ENCODE peak calls at places on chromosomes 7 and 10, in five cellular contexts. One of them, this sample, is unnamed.

GRCh38 chr10:113053091-113053490 is 103.0 kb downstream of the TCF7L2 start:
- ATAC-seq in GM12878: no peak
- ATAC-seq in upper lobe of left lung: peak
- ATAC-seq in HepG2: no peak
- ATAC-seq in K562: no peak
- ATAC-seq in this sample: peak

GRCh38 chr7:121824276-121824675 is 48.7 kb upstream of the PTPRZ1 start:
- ATAC-seq in GM12878: no peak
- ATAC-seq in upper lobe of left lung: no peak
- ATAC-seq in HepG2: peak
- ATAC-seq in K562: no peak
- ATAC-seq in this sample: no peak

GRCh38 chr7:79622781-79623180 is 169.3 kb upstream of the MAGI2 start:
- ATAC-seq in GM12878: no peak
- ATAC-seq in upper lobe of left lung: no peak
- ATAC-seq in HepG2: no peak
- ATAC-seq in K562: no peak
- ATAC-seq in this sample: no peak

GRCh38 chr10:129244757-129245156 is 222.3 kb upstream of the MGMT start:
- ATAC-seq in GM12878: no peak
- ATAC-seq in upper lobe of left lung: no peak
- ATAC-seq in HepG2: no peak
- ATAC-seq in K562: no peak
- ATAC-seq in this sample: peak

GRCh38 chr10:115948415-115948814 is 324.6 kb downstream of the GFRA1 start:
- ATAC-seq in GM12878: peak
- ATAC-seq in upper lobe of left lung: peak
- ATAC-seq in HepG2: no peak
- ATAC-seq in K562: no peak
- ATAC-seq in this sample: no peak

GRCh38 chr7:80134105-80134535 is 511 bp upstream of the GNAI1 start:
- ATAC-seq in GM12878: no peak
- ATAC-seq in upper lobe of left lung: no peak
- ATAC-seq in HepG2: peak
- ATAC-seq in K562: no peak
- ATAC-seq in this sample: no peak

GRCh38 chr7:111872837-111873646 is 310.8 kb upstream of the IMMP2L start:
- ATAC-seq in GM12878: no peak
- ATAC-seq in upper lobe of left lung: no peak
- ATAC-seq in HepG2: no peak
- ATAC-seq in K562: no peak
- ATAC-seq in this sample: no peak

GRCh38 chr10:125006921-125007391 is 65.0 kb downstream of the ZRANB1 start:
- ATAC-seq in GM12878: no peak
- ATAC-seq in upper lobe of left lung: peak
- ATAC-seq in HepG2: no peak
- ATAC-seq in K562: no peak
- ATAC-seq in this sample: peak

GRCh38 chr10:18737236-18737635 is 78.0 kb downstream of the ARL5B start:
- ATAC-seq in GM12878: no peak
- ATAC-seq in upper lobe of left lung: no peak
- ATAC-seq in HepG2: no peak
- ATAC-seq in K562: no peak
- ATAC-seq in this sample: no peak

GRCh38 chr10:44380829-44381600 is 3.9 kb downstream of the CXCL12 start:
- ATAC-seq in GM12878: no peak
- ATAC-seq in upper lobe of left lung: no peak
- ATAC-seq in HepG2: no peak
- ATAC-seq in K562: no peak
- ATAC-seq in this sample: no peak

GRCh38 chr7:15489383-15489782 is 72.4 kb downstream of the AGMO start:
- ATAC-seq in GM12878: no peak
- ATAC-seq in upper lobe of left lung: peak
- ATAC-seq in HepG2: no peak
- ATAC-seq in K562: no peak
- ATAC-seq in this sample: no peak

GRCh38 chr7:142248166-142249160 is 9.4 kb downstream of the PRSS58 start:
- ATAC-seq in GM12878: no peak
- ATAC-seq in upper lobe of left lung: no peak
- ATAC-seq in HepG2: no peak
- ATAC-seq in K562: no peak
- ATAC-seq in this sample: no peak

GRCh38 chr10:8691498-8692017 is 637.1 kb downstream of the GATA3 start:
- ATAC-seq in GM12878: no peak
- ATAC-seq in upper lobe of left lung: no peak
- ATAC-seq in HepG2: no peak
- ATAC-seq in K562: no peak
- ATAC-seq in this sample: no peak

GRCh38 chr10:7480742-7481381 is 70.0 kb upstream of the SFMBT2 start:
- ATAC-seq in GM12878: peak
- ATAC-seq in upper lobe of left lung: peak
- ATAC-seq in HepG2: no peak
- ATAC-seq in K562: no peak
- ATAC-seq in this sample: no peak

GRCh38 chr10:86693721-86694369 is 25.5 kb downstream of the LDB3 start:
- ATAC-seq in GM12878: peak
- ATAC-seq in upper lobe of left lung: peak
- ATAC-seq in HepG2: peak
- ATAC-seq in K562: peak
- ATAC-seq in this sample: peak

GRCh38 chr10:1048349-1048731 is 579 bp downstream of the IDI1 start:
- ATAC-seq in GM12878: no peak
- ATAC-seq in upper lobe of left lung: peak
- ATAC-seq in HepG2: no peak
- ATAC-seq in K562: no peak
- ATAC-seq in this sample: peak

GRCh38 chr7:122987463-122987862 is 8.0 kb downstream of the TAS2R16 start:
- ATAC-seq in GM12878: no peak
- ATAC-seq in upper lobe of left lung: no peak
- ATAC-seq in HepG2: no peak
- ATAC-seq in K562: no peak
- ATAC-seq in this sample: no peak

GRCh38 chr10:44587488-44588140 is 202.7 kb upstream of the CXCL12 start:
- ATAC-seq in GM12878: no peak
- ATAC-seq in upper lobe of left lung: no peak
- ATAC-seq in HepG2: no peak
- ATAC-seq in K562: no peak
- ATAC-seq in this sample: no peak

GRCh38 chr7:48748081-48748833 is 176.1 kb upstream of the CDC14C start:
- ATAC-seq in GM12878: no peak
- ATAC-seq in upper lobe of left lung: no peak
- ATAC-seq in HepG2: no peak
- ATAC-seq in K562: no peak
- ATAC-seq in this sample: no peak

GRCh38 chr10:14761372-14761771 is 13.3 kb downstream of the FAM107B start:
- ATAC-seq in GM12878: peak
- ATAC-seq in upper lobe of left lung: no peak
- ATAC-seq in HepG2: no peak
- ATAC-seq in K562: no peak
- ATAC-seq in this sample: no peak

GRCh38 chr10:14757996-14758395 is 16.7 kb downstream of the FAM107B start:
- ATAC-seq in GM12878: no peak
- ATAC-seq in upper lobe of left lung: no peak
- ATAC-seq in HepG2: no peak
- ATAC-seq in K562: no peak
- ATAC-seq in this sample: no peak

GRCh38 chr10:14757394-14757793 is 17.3 kb downstream of the FAM107B start:
- ATAC-seq in GM12878: no peak
- ATAC-seq in upper lobe of left lung: no peak
- ATAC-seq in HepG2: no peak
- ATAC-seq in K562: no peak
- ATAC-seq in this sample: peak

GRCh38 chr10:14758451-14758850 is 16.2 kb downstream of the FAM107B start:
- ATAC-seq in GM12878: no peak
- ATAC-seq in upper lobe of left lung: no peak
- ATAC-seq in HepG2: no peak
- ATAC-seq in K562: no peak
- ATAC-seq in this sample: no peak

GRCh38 chr10:14758994-14759664 is 15.6 kb downstream of the FAM107B start:
- ATAC-seq in GM12878: no peak
- ATAC-seq in upper lobe of left lung: no peak
- ATAC-seq in HepG2: no peak
- ATAC-seq in K562: no peak
- ATAC-seq in this sample: no peak
- TF ChIP-seq CTCF in GM12878: no peak
- TF ChIP-seq CTCF in upper lobe of left lung: no peak
- TF ChIP-seq CTCF in HepG2: no peak
- TF ChIP-seq CTCF in K562: no peak
- TF ChIP-seq CTCF in this sample: no peak

GRCh38 chr10:62059424-62059913 is 158.0 kb downstream of the ARID5B start:
- ATAC-seq in GM12878: no peak
- ATAC-seq in upper lobe of left lung: no peak
- ATAC-seq in HepG2: no peak
- ATAC-seq in K562: peak
- ATAC-seq in this sample: no peak

GRCh38 chr10:62062028-62062427 is 160.5 kb downstream of the ARID5B start:
- ATAC-seq in GM12878: no peak
- ATAC-seq in upper lobe of left lung: no peak
- ATAC-seq in HepG2: no peak
- ATAC-seq in K562: no peak
- ATAC-seq in this sample: no peak

GRCh38 chr10:62067560-62067959 is 166.1 kb downstream of the ARID5B start:
- ATAC-seq in GM12878: no peak
- ATAC-seq in upper lobe of left lung: no peak
- ATAC-seq in HepG2: no peak
- ATAC-seq in K562: no peak
- ATAC-seq in this sample: no peak

GRCh38 chr10:62062752-62063512 is 161.4 kb downstream of the ARID5B start:
- ATAC-seq in GM12878: no peak
- ATAC-seq in upper lobe of left lung: no peak
- ATAC-seq in HepG2: no peak
- ATAC-seq in K562: no peak
- ATAC-seq in this sample: no peak

DNA sequence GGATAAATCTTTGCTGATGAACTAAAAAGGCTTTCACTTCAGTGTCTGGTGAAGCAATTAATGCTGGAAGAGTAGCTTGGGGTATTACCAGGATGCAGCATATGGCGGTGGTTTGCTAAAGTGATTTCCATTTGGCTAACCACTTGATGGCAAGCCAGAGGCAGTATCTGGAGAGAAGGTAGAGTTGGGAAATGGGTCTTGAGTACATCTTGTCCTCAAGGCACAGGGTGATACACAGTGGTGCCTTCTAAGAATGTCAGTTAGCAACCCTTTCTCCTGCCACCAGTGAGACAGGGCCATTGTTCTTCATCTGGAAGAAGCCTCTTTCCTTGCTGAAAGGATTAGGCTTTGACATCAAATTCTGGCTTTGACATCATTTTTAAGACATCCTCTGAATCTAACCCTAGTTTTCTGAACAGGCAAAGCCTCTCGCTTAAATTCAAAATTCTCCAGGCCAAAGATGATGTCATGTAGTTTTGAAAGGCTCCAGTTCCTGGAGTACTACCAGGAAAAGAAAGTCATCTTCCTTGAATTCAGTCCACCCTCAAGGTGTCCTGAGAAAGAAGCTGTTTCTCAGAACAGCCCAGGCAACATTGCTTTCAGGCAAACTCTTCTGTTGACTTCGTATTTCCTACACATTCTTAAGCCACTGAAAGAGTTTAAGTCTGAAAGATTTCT is 162.4 kb downstream of the ARID5B start:
- ATAC-seq in GM12878: no peak
- ATAC-seq in upper lobe of left lung: peak
- ATAC-seq in HepG2: no peak
- ATAC-seq in K562: peak
- ATAC-seq in this sample: peak
- TF ChIP-seq POLR2AphosphoS5 in GM12878: no peak
- TF ChIP-seq POLR2AphosphoS5 in upper lobe of left lung: peak
- TF ChIP-seq POLR2AphosphoS5 in HepG2: no peak
- TF ChIP-seq POLR2AphosphoS5 in K562: no peak
- TF ChIP-seq POLR2AphosphoS5 in this sample: peak

GRCh38 chr7:9498303-9498702 is 1064.9 kb downstream of the NXPH1 start:
- ATAC-seq in GM12878: peak
- ATAC-seq in upper lobe of left lung: no peak
- ATAC-seq in HepG2: no peak
- ATAC-seq in K562: no peak
- ATAC-seq in this sample: no peak

GRCh38 chr7:9504678-9505077 is 1071.3 kb downstream of the NXPH1 start:
- ATAC-seq in GM12878: no peak
- ATAC-seq in upper lobe of left lung: no peak
- ATAC-seq in HepG2: no peak
- ATAC-seq in K562: no peak
- ATAC-seq in this sample: no peak

GRCh38 chr7:9507281-9507680 is 1073.9 kb downstream of the NXPH1 start:
- ATAC-seq in GM12878: no peak
- ATAC-seq in upper lobe of left lung: no peak
- ATAC-seq in HepG2: no peak
- ATAC-seq in K562: no peak
- ATAC-seq in this sample: no peak

DNA sequence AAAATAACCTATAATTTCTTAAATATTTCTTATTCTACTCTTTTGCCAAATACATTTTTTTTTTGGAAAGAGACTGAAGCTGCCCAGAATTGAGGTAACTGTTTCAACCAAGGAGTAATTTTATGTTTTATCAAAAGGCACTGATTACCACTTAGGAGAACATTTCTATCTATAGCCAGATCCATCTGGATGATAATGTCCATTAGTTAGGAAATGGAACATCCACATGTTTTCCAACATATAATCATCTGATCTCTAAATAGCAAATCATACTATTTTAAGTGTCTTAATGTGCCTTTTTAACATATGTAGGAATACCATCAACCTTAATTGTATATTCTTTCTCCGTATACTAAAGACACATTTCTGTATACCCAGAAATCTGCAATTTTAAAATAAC is 1068.9 kb downstream of the NXPH1 start:
- ATAC-seq in GM12878: no peak
- ATAC-seq in upper lobe of left lung: no peak
- ATAC-seq in HepG2: no peak
- ATAC-seq in K562: no peak
- ATAC-seq in this sample: no peak
- TF ChIP-seq EP300 in GM12878: no peak
- TF ChIP-seq EP300 in upper lobe of left lung: no peak
- TF ChIP-seq EP300 in HepG2: no peak
- TF ChIP-seq EP300 in K562: no peak
- TF ChIP-seq EP300 in this sample: no peak

DNA sequence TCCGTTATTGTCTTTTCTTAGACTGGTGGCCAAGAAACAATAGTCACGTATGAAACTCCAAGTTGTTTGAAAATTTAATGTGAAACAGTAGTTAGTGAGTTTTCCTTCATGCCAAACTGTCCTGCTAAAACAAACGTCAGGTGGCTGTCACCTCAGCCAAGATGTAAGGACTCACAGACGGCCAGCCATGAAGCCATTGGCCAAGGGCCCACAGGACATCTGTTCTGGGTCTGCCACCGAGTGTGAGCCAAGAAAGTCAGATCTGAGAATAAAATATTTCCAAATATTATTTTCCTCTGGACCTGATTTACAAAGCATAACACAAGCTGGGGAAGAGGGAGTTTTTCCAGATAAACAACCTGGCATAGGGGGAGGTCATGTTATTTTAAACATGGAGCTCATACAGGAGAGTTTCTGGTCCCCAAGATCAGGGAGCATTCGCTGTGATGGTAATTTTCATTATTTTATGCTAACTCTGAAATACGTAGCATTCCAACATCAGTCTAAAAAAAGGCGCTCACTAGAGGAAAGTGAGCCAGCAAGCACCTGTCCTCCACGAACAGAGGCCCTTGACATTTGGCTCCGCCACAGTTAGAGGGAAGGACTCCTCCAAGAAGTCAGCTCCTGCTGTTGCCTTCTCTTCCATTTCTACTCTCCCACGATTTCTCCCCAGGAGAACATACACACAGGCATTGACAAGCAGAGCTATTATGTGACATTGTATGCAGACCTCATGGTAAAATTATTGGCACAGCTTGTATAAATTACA is 38.9 kb upstream of the LANCL2 start:
- ATAC-seq in GM12878: no peak
- ATAC-seq in upper lobe of left lung: no peak
- ATAC-seq in HepG2: no peak
- ATAC-seq in K562: no peak
- ATAC-seq in this sample: no peak
- TF ChIP-seq CTCF in GM12878: no peak
- TF ChIP-seq CTCF in upper lobe of left lung: no peak
- TF ChIP-seq CTCF in HepG2: no peak
- TF ChIP-seq CTCF in K562: no peak
- TF ChIP-seq CTCF in this sample: no peak

This sample was measured in gastroesophageal sphincter.